ENCODE peak calls at places on chromosomes 13 and 19, in ten cellular contexts. One of them, this sample, is unnamed.

GRCh38 chr13:58097831-58098230 is 466.3 kb downstream of the PCDH17 start:
- DNase-seq in C1 segment of cervical spinal cord: no peak
- DNase-seq in HCT116: no peak
- DNase-seq in stimulated activated CD8-positive, alpha-beta memory T cell treated with anti-CD3 and anti-CD28 coated beads, Interleukin-15, amount 100 ng/mL, for 24 hours: no peak
- DNase-seq in substantia nigra: no peak
- DNase-seq in GM13976: no peak
- DNase-seq in ecto neural progenitor cell: no peak
- DNase-seq in SIG-M5: no peak
- DNase-seq in activated T-helper 2 cell treated with anti-CD3 and anti-CD28 coated beads, Interferon-gamma antibody, Interleukin-2, Interleukin-4, amounts not matched to agents 10 μg/mL and 5 μg/mL and 100 μg/mL, durations not matched to agents 14 hours and 24 hours and 36 hours: no peak
- DNase-seq in adrenal gland: no peak
- DNase-seq in this sample: no peak

GRCh38 chr13:36919206-36919832 is 719 bp downstream of the SMAD9 start:
- DNase-seq in SIG-M5: no peak
- DNase-seq in adrenal gland: no peak
- DNase-seq in HCT116: no peak
- DNase-seq in C1 segment of cervical spinal cord: no peak
- DNase-seq in activated T-helper 2 cell treated with anti-CD3 and anti-CD28 coated beads, Interferon-gamma antibody, Interleukin-2, Interleukin-4, amounts not matched to agents 10 μg/mL and 5 μg/mL and 100 μg/mL, durations not matched to agents 14 hours and 24 hours and 36 hours: no peak
- DNase-seq in ecto neural progenitor cell: peak
- DNase-seq in stimulated activated CD8-positive, alpha-beta memory T cell treated with anti-CD3 and anti-CD28 coated beads, Interleukin-15, amount 100 ng/mL, for 24 hours: no peak
- DNase-seq in substantia nigra: peak
- DNase-seq in GM13976: peak
- DNase-seq in this sample: peak

GRCh38 chr13:48653074-48654054 is at the start of gene CYSLTR2:
- DNase-seq in HCT116: no peak
- DNase-seq in adrenal gland: no peak
- DNase-seq in substantia nigra: no peak
- DNase-seq in stimulated activated CD8-positive, alpha-beta memory T cell treated with anti-CD3 and anti-CD28 coated beads, Interleukin-15, amount 100 ng/mL, for 24 hours: no peak
- DNase-seq in ecto neural progenitor cell: no peak
- DNase-seq in C1 segment of cervical spinal cord: no peak
- DNase-seq in GM13976: peak
- DNase-seq in activated T-helper 2 cell treated with anti-CD3 and anti-CD28 coated beads, Interferon-gamma antibody, Interleukin-2, Interleukin-4, amounts not matched to agents 10 μg/mL and 5 μg/mL and 100 μg/mL, durations not matched to agents 14 hours and 24 hours and 36 hours: peak
- DNase-seq in SIG-M5: peak
- DNase-seq in this sample: no peak

GRCh38 chr19:17784201-17785008 is 10.5 kb upstream of the B3GNT3 start:
- DNase-seq in HCT116: no peak
- DNase-seq in ecto neural progenitor cell: peak
- DNase-seq in C1 segment of cervical spinal cord: peak
- DNase-seq in GM13976: peak
- DNase-seq in substantia nigra: peak
- DNase-seq in activated T-helper 2 cell treated with anti-CD3 and anti-CD28 coated beads, Interferon-gamma antibody, Interleukin-2, Interleukin-4, amounts not matched to agents 10 μg/mL and 5 μg/mL and 100 μg/mL, durations not matched to agents 14 hours and 24 hours and 36 hours: peak
- DNase-seq in SIG-M5: no peak
- DNase-seq in stimulated activated CD8-positive, alpha-beta memory T cell treated with anti-CD3 and anti-CD28 coated beads, Interleukin-15, amount 100 ng/mL, for 24 hours: peak
- DNase-seq in adrenal gland: peak
- DNase-seq in this sample: peak

GRCh38 chr13:93794197-93794885 is 567.7 kb downstream of the GPC6 start:
- DNase-seq in adrenal gland: no peak
- DNase-seq in HCT116: no peak
- DNase-seq in substantia nigra: no peak
- DNase-seq in stimulated activated CD8-positive, alpha-beta memory T cell treated with anti-CD3 and anti-CD28 coated beads, Interleukin-15, amount 100 ng/mL, for 24 hours: peak
- DNase-seq in ecto neural progenitor cell: no peak
- DNase-seq in SIG-M5: no peak
- DNase-seq in C1 segment of cervical spinal cord: no peak
- DNase-seq in activated T-helper 2 cell treated with anti-CD3 and anti-CD28 coated beads, Interferon-gamma antibody, Interleukin-2, Interleukin-4, amounts not matched to agents 10 μg/mL and 5 μg/mL and 100 μg/mL, durations not matched to agents 14 hours and 24 hours and 36 hours: peak
- DNase-seq in GM13976: peak
- DNase-seq in this sample: no peak

GRCh38 chr19:52296400-52296772 is 583 bp upstream of the ZNF480 start:
- DNase-seq in ecto neural progenitor cell: no peak
- DNase-seq in substantia nigra: no peak
- DNase-seq in GM13976: no peak
- DNase-seq in stimulated activated CD8-positive, alpha-beta memory T cell treated with anti-CD3 and anti-CD28 coated beads, Interleukin-15, amount 100 ng/mL, for 24 hours: no peak
- DNase-seq in C1 segment of cervical spinal cord: no peak
- DNase-seq in SIG-M5: no peak
- DNase-seq in adrenal gland: no peak
- DNase-seq in activated T-helper 2 cell treated with anti-CD3 and anti-CD28 coated beads, Interferon-gamma antibody, Interleukin-2, Interleukin-4, amounts not matched to agents 10 μg/mL and 5 μg/mL and 100 μg/mL, durations not matched to agents 14 hours and 24 hours and 36 hours: no peak
- DNase-seq in HCT116: no peak
- DNase-seq in this sample: no peak

GRCh38 chr13:60654405-60654804 is 257.4 kb downstream of the TDRD3 start:
- DNase-seq in C1 segment of cervical spinal cord: no peak
- DNase-seq in ecto neural progenitor cell: peak
- DNase-seq in HCT116: no peak
- DNase-seq in GM13976: no peak
- DNase-seq in adrenal gland: peak
- DNase-seq in substantia nigra: peak
- DNase-seq in activated T-helper 2 cell treated with anti-CD3 and anti-CD28 coated beads, Interferon-gamma antibody, Interleukin-2, Interleukin-4, amounts not matched to agents 10 μg/mL and 5 μg/mL and 100 μg/mL, durations not matched to agents 14 hours and 24 hours and 36 hours: no peak
- DNase-seq in SIG-M5: no peak
- DNase-seq in stimulated activated CD8-positive, alpha-beta memory T cell treated with anti-CD3 and anti-CD28 coated beads, Interleukin-15, amount 100 ng/mL, for 24 hours: no peak
- DNase-seq in this sample: no peak

GRCh38 chr13:101714195-101714594 is 261.7 kb downstream of the ITGBL1 start:
- DNase-seq in C1 segment of cervical spinal cord: no peak
- DNase-seq in HCT116: no peak
- DNase-seq in adrenal gland: no peak
- DNase-seq in GM13976: no peak
- DNase-seq in ecto neural progenitor cell: no peak
- DNase-seq in substantia nigra: no peak
- DNase-seq in activated T-helper 2 cell treated with anti-CD3 and anti-CD28 coated beads, Interferon-gamma antibody, Interleukin-2, Interleukin-4, amounts not matched to agents 10 μg/mL and 5 μg/mL and 100 μg/mL, durations not matched to agents 14 hours and 24 hours and 36 hours: no peak
- DNase-seq in stimulated activated CD8-positive, alpha-beta memory T cell treated with anti-CD3 and anti-CD28 coated beads, Interleukin-15, amount 100 ng/mL, for 24 hours: no peak
- DNase-seq in SIG-M5: no peak
- DNase-seq in this sample: no peak

GRCh38 chr19:50728084-50728737 is 5.0 kb downstream of the CLEC11A start:
- DNase-seq in GM13976: peak
- DNase-seq in substantia nigra: peak
- DNase-seq in adrenal gland: peak
- DNase-seq in stimulated activated CD8-positive, alpha-beta memory T cell treated with anti-CD3 and anti-CD28 coated beads, Interleukin-15, amount 100 ng/mL, for 24 hours: peak
- DNase-seq in SIG-M5: peak
- DNase-seq in activated T-helper 2 cell treated with anti-CD3 and anti-CD28 coated beads, Interferon-gamma antibody, Interleukin-2, Interleukin-4, amounts not matched to agents 10 μg/mL and 5 μg/mL and 100 μg/mL, durations not matched to agents 14 hours and 24 hours and 36 hours: peak
- DNase-seq in HCT116: no peak
- DNase-seq in C1 segment of cervical spinal cord: peak
- DNase-seq in ecto neural progenitor cell: peak
- DNase-seq in this sample: peak

GRCh38 chr13:89574077-89574476 is 1773.4 kb upstream of the MIR17HG start:
- DNase-seq in adrenal gland: no peak
- DNase-seq in ecto neural progenitor cell: no peak
- DNase-seq in activated T-helper 2 cell treated with anti-CD3 and anti-CD28 coated beads, Interferon-gamma antibody, Interleukin-2, Interleukin-4, amounts not matched to agents 10 μg/mL and 5 μg/mL and 100 μg/mL, durations not matched to agents 14 hours and 24 hours and 36 hours: no peak
- DNase-seq in SIG-M5: no peak
- DNase-seq in stimulated activated CD8-positive, alpha-beta memory T cell treated with anti-CD3 and anti-CD28 coated beads, Interleukin-15, amount 100 ng/mL, for 24 hours: no peak
- DNase-seq in substantia nigra: no peak
- DNase-seq in GM13976: no peak
- DNase-seq in C1 segment of cervical spinal cord: no peak
- DNase-seq in HCT116: no peak
- DNase-seq in this sample: no peak

GRCh38 chr19:19626516-19627441 is 1.2 kb downstream of the LPAR2 start:
- DNase-seq in adrenal gland: no peak
- DNase-seq in activated T-helper 2 cell treated with anti-CD3 and anti-CD28 coated beads, Interferon-gamma antibody, Interleukin-2, Interleukin-4, amounts not matched to agents 10 μg/mL and 5 μg/mL and 100 μg/mL, durations not matched to agents 14 hours and 24 hours and 36 hours: no peak
- DNase-seq in HCT116: no peak
- DNase-seq in stimulated activated CD8-positive, alpha-beta memory T cell treated with anti-CD3 and anti-CD28 coated beads, Interleukin-15, amount 100 ng/mL, for 24 hours: no peak
- DNase-seq in SIG-M5: no peak
- DNase-seq in substantia nigra: no peak
- DNase-seq in C1 segment of cervical spinal cord: no peak
- DNase-seq in ecto neural progenitor cell: no peak
- DNase-seq in GM13976: no peak
- DNase-seq in this sample: no peak

GRCh38 chr13:35191883-35192282 is 249.8 kb downstream of the NBEA start:
- DNase-seq in activated T-helper 2 cell treated with anti-CD3 and anti-CD28 coated beads, Interferon-gamma antibody, Interleukin-2, Interleukin-4, amounts not matched to agents 10 μg/mL and 5 μg/mL and 100 μg/mL, durations not matched to agents 14 hours and 24 hours and 36 hours: no peak
- DNase-seq in ecto neural progenitor cell: no peak
- DNase-seq in GM13976: no peak
- DNase-seq in adrenal gland: no peak
- DNase-seq in SIG-M5: no peak
- DNase-seq in substantia nigra: no peak
- DNase-seq in C1 segment of cervical spinal cord: no peak
- DNase-seq in stimulated activated CD8-positive, alpha-beta memory T cell treated with anti-CD3 and anti-CD28 coated beads, Interleukin-15, amount 100 ng/mL, for 24 hours: no peak
- DNase-seq in HCT116: no peak
- DNase-seq in this sample: no peak

GRCh38 chr13:113669871-113670341 is 2.9 kb downstream of the GRK1 start:
- DNase-seq in activated T-helper 2 cell treated with anti-CD3 and anti-CD28 coated beads, Interferon-gamma antibody, Interleukin-2, Interleukin-4, amounts not matched to agents 10 μg/mL and 5 μg/mL and 100 μg/mL, durations not matched to agents 14 hours and 24 hours and 36 hours: no peak
- DNase-seq in substantia nigra: no peak
- DNase-seq in C1 segment of cervical spinal cord: no peak
- DNase-seq in GM13976: no peak
- DNase-seq in SIG-M5: no peak
- DNase-seq in HCT116: no peak
- DNase-seq in adrenal gland: peak
- DNase-seq in ecto neural progenitor cell: no peak
- DNase-seq in stimulated activated CD8-positive, alpha-beta memory T cell treated with anti-CD3 and anti-CD28 coated beads, Interleukin-15, amount 100 ng/mL, for 24 hours: no peak
- DNase-seq in this sample: peak

GRCh38 chr19:30634431-30634830 is 262.2 kb downstream of the ZNF536 start:
- DNase-seq in activated T-helper 2 cell treated with anti-CD3 and anti-CD28 coated beads, Interferon-gamma antibody, Interleukin-2, Interleukin-4, amounts not matched to agents 10 μg/mL and 5 μg/mL and 100 μg/mL, durations not matched to agents 14 hours and 24 hours and 36 hours: no peak
- DNase-seq in SIG-M5: no peak
- DNase-seq in substantia nigra: no peak
- DNase-seq in adrenal gland: no peak
- DNase-seq in stimulated activated CD8-positive, alpha-beta memory T cell treated with anti-CD3 and anti-CD28 coated beads, Interleukin-15, amount 100 ng/mL, for 24 hours: no peak
- DNase-seq in C1 segment of cervical spinal cord: no peak
- DNase-seq in HCT116: no peak
- DNase-seq in GM13976: no peak
- DNase-seq in ecto neural progenitor cell: no peak
- DNase-seq in this sample: no peak

GRCh38 chr19:35545855-35546381 is 492 bp downstream of the TMEM147 start:
- DNase-seq in activated T-helper 2 cell treated with anti-CD3 and anti-CD28 coated beads, Interferon-gamma antibody, Interleukin-2, Interleukin-4, amounts not matched to agents 10 μg/mL and 5 μg/mL and 100 μg/mL, durations not matched to agents 14 hours and 24 hours and 36 hours: peak
- DNase-seq in GM13976: peak
- DNase-seq in substantia nigra: no peak
- DNase-seq in stimulated activated CD8-positive, alpha-beta memory T cell treated with anti-CD3 and anti-CD28 coated beads, Interleukin-15, amount 100 ng/mL, for 24 hours: peak
- DNase-seq in SIG-M5: no peak
- DNase-seq in C1 segment of cervical spinal cord: no peak
- DNase-seq in HCT116: no peak
- DNase-seq in adrenal gland: peak
- DNase-seq in ecto neural progenitor cell: no peak
- DNase-seq in this sample: no peak

GRCh38 chr19:2027361-2027760 is 11.8 kb upstream of the BTBD2 start:
- DNase-seq in HCT116: no peak
- DNase-seq in activated T-helper 2 cell treated with anti-CD3 and anti-CD28 coated beads, Interferon-gamma antibody, Interleukin-2, Interleukin-4, amounts not matched to agents 10 μg/mL and 5 μg/mL and 100 μg/mL, durations not matched to agents 14 hours and 24 hours and 36 hours: no peak
- DNase-seq in SIG-M5: no peak
- DNase-seq in ecto neural progenitor cell: no peak
- DNase-seq in C1 segment of cervical spinal cord: no peak
- DNase-seq in adrenal gland: peak
- DNase-seq in substantia nigra: no peak
- DNase-seq in stimulated activated CD8-positive, alpha-beta memory T cell treated with anti-CD3 and anti-CD28 coated beads, Interleukin-15, amount 100 ng/mL, for 24 hours: no peak
- DNase-seq in GM13976: no peak
- DNase-seq in this sample: no peak

GRCh38 chr13:91747164-91747563 is 348.7 kb downstream of the GPC5 start:
- DNase-seq in activated T-helper 2 cell treated with anti-CD3 and anti-CD28 coated beads, Interferon-gamma antibody, Interleukin-2, Interleukin-4, amounts not matched to agents 10 μg/mL and 5 μg/mL and 100 μg/mL, durations not matched to agents 14 hours and 24 hours and 36 hours: no peak
- DNase-seq in stimulated activated CD8-positive, alpha-beta memory T cell treated with anti-CD3 and anti-CD28 coated beads, Interleukin-15, amount 100 ng/mL, for 24 hours: no peak
- DNase-seq in GM13976: no peak
- DNase-seq in SIG-M5: no peak
- DNase-seq in ecto neural progenitor cell: no peak
- DNase-seq in C1 segment of cervical spinal cord: no peak
- DNase-seq in adrenal gland: no peak
- DNase-seq in substantia nigra: no peak
- DNase-seq in HCT116: no peak
- DNase-seq in this sample: no peak

GRCh38 chr19:48615145-48616040 is 517 bp upstream of the FAM83E start:
- DNase-seq in substantia nigra: no peak
- DNase-seq in ecto neural progenitor cell: peak
- DNase-seq in C1 segment of cervical spinal cord: no peak
- DNase-seq in HCT116: no peak
- DNase-seq in activated T-helper 2 cell treated with anti-CD3 and anti-CD28 coated beads, Interferon-gamma antibody, Interleukin-2, Interleukin-4, amounts not matched to agents 10 μg/mL and 5 μg/mL and 100 μg/mL, durations not matched to agents 14 hours and 24 hours and 36 hours: no peak
- DNase-seq in SIG-M5: no peak
- DNase-seq in stimulated activated CD8-positive, alpha-beta memory T cell treated with anti-CD3 and anti-CD28 coated beads, Interleukin-15, amount 100 ng/mL, for 24 hours: no peak
- DNase-seq in GM13976: no peak
- DNase-seq in adrenal gland: no peak
- DNase-seq in this sample: no peak

GRCh38 chr19:44684892-44685847 is 13.8 kb upstream of the CEACAM16 start:
- DNase-seq in stimulated activated CD8-positive, alpha-beta memory T cell treated with anti-CD3 and anti-CD28 coated beads, Interleukin-15, amount 100 ng/mL, for 24 hours: no peak
- DNase-seq in GM13976: no peak
- DNase-seq in adrenal gland: peak
- DNase-seq in ecto neural progenitor cell: no peak
- DNase-seq in C1 segment of cervical spinal cord: no peak
- DNase-seq in activated T-helper 2 cell treated with anti-CD3 and anti-CD28 coated beads, Interferon-gamma antibody, Interleukin-2, Interleukin-4, amounts not matched to agents 10 μg/mL and 5 μg/mL and 100 μg/mL, durations not matched to agents 14 hours and 24 hours and 36 hours: no peak
- DNase-seq in HCT116: peak
- DNase-seq in substantia nigra: no peak
- DNase-seq in SIG-M5: no peak
- DNase-seq in this sample: no peak

GRCh38 chr13:55160911-55161310 is 1979.8 kb upstream of the PRR20A start:
- DNase-seq in C1 segment of cervical spinal cord: peak
- DNase-seq in ecto neural progenitor cell: no peak
- DNase-seq in HCT116: no peak
- DNase-seq in substantia nigra: no peak
- DNase-seq in adrenal gland: no peak
- DNase-seq in SIG-M5: no peak
- DNase-seq in stimulated activated CD8-positive, alpha-beta memory T cell treated with anti-CD3 and anti-CD28 coated beads, Interleukin-15, amount 100 ng/mL, for 24 hours: no peak
- DNase-seq in GM13976: no peak
- DNase-seq in activated T-helper 2 cell treated with anti-CD3 and anti-CD28 coated beads, Interferon-gamma antibody, Interleukin-2, Interleukin-4, amounts not matched to agents 10 μg/mL and 5 μg/mL and 100 μg/mL, durations not matched to agents 14 hours and 24 hours and 36 hours: no peak
- DNase-seq in this sample: no peak

GRCh38 chr19:49020931-49021895 is 2.9 kb downstream of the CGB3 start:
- DNase-seq in GM13976: peak
- DNase-seq in stimulated activated CD8-positive, alpha-beta memory T cell treated with anti-CD3 and anti-CD28 coated beads, Interleukin-15, amount 100 ng/mL, for 24 hours: no peak
- DNase-seq in C1 segment of cervical spinal cord: no peak
- DNase-seq in substantia nigra: no peak
- DNase-seq in adrenal gland: no peak
- DNase-seq in SIG-M5: no peak
- DNase-seq in HCT116: no peak
- DNase-seq in activated T-helper 2 cell treated with anti-CD3 and anti-CD28 coated beads, Interferon-gamma antibody, Interleukin-2, Interleukin-4, amounts not matched to agents 10 μg/mL and 5 μg/mL and 100 μg/mL, durations not matched to agents 14 hours and 24 hours and 36 hours: no peak
- DNase-seq in ecto neural progenitor cell: no peak
- DNase-seq in this sample: no peak

GRCh38 chr19:44745386-44745831 is 3.1 kb upstream of the BCL3 start:
- DNase-seq in ecto neural progenitor cell: no peak
- DNase-seq in stimulated activated CD8-positive, alpha-beta memory T cell treated with anti-CD3 and anti-CD28 coated beads, Interleukin-15, amount 100 ng/mL, for 24 hours: no peak
- DNase-seq in substantia nigra: no peak
- DNase-seq in adrenal gland: peak
- DNase-seq in HCT116: peak
- DNase-seq in C1 segment of cervical spinal cord: no peak
- DNase-seq in GM13976: no peak
- DNase-seq in activated T-helper 2 cell treated with anti-CD3 and anti-CD28 coated beads, Interferon-gamma antibody, Interleukin-2, Interleukin-4, amounts not matched to agents 10 μg/mL and 5 μg/mL and 100 μg/mL, durations not matched to agents 14 hours and 24 hours and 36 hours: no peak
- DNase-seq in SIG-M5: no peak
- DNase-seq in this sample: no peak